ENCODE peak calls at places on chromosomes 13 and 19, in four cellular contexts. O, T, V and F are unnamed samples.

GRCh38 chr13:79988573-79988972 is 352.4 kb downstream of the SPRY2 start:
- DNase-seq in O (no peak), T (no peak), V (no peak), F (no peak)

GRCh38 chr19:11848594-11849263 is at the start of gene ZNF439:
- DNase-seq in O (peak), T (peak), V (peak), F (peak)

GRCh38 chr19:28239270-28239669 is 973.7 kb downstream of the UQCRFS1 start:
- DNase-seq in O (peak), T (no peak), V (no peak), F (peak)

GRCh38 chr13:114130131-114130707 is 2.2 kb downstream of the RASA3 start:
- DNase-seq in O (no peak), T (no peak), V (no peak), F (no peak)

GRCh38 chr13:29573190-29573589 is 22.3 kb downstream of the SLC7A1 start:
- DNase-seq in O (no peak), T (no peak), V (no peak), F (no peak)

GRCh38 chr19:39136225-39136940 is 10.8 kb downstream of the PAK4 start:
- DNase-seq in O (no peak), T (no peak), V (no peak), F (peak)

GRCh38 chr19:9721861-9722260 is 46.7 kb downstream of the ZNF846 start:
- DNase-seq in O (no peak), T (peak), V (no peak), F (peak)

GRCh38 chr19:31266731-31267130 is 82.5 kb downstream of the TSHZ3 start:
- DNase-seq in O (no peak), T (no peak), V (no peak), F (no peak)

GRCh38 chr13:41418027-41418426 is 39.3 kb upstream of the RGCC start:
- DNase-seq in O (no peak), T (no peak), V (no peak), F (no peak)

GRCh38 chr19:3614858-3615505 is 8.3 kb upstream of the TBXA2R start:
- DNase-seq in O (no peak), T (no peak), V (no peak), F (no peak)

GRCh38 chr13:47327856-47328255 is 431.0 kb upstream of the HTR2A start:
- DNase-seq in O (no peak), T (no peak), V (no peak), F (no peak)

GRCh38 chr19:3790209-3790734 is 4.1 kb upstream of the MATK start:
- DNase-seq in O (no peak), T (no peak), V (no peak), F (no peak)

GRCh38 chr13:98377635-98378378 is 199.1 kb downstream of the STK24 start:
- DNase-seq in O (no peak), T (no peak), V (no peak), F (no peak)

GRCh38 chr13:27593267-27593666 is 27.1 kb downstream of the LNX2 start:
- DNase-seq in O (no peak), T (no peak), V (no peak), F (no peak)

GRCh38 chr19:30393046-30393445 is 20.9 kb downstream of the ZNF536 start:
- DNase-seq in O (no peak), T (no peak), V (no peak), F (no peak)

GRCh38 chr13:82900453-82900852 is 981.8 kb downstream of the SLITRK1 start:
- DNase-seq in O (no peak), T (no peak), V (no peak), F (no peak)

GRCh38 chr13:40315416-40316064 is 350.9 kb downstream of the FOXO1 start:
- DNase-seq in O (no peak), T (no peak), V (no peak), F (no peak)

GRCh38 chr19:38455031-38455430 is 21.5 kb downstream of the RYR1 start:
- DNase-seq in O (no peak), T (no peak), V (peak), F (no peak)

GRCh38 chr13:111852701-111853100 is 214.2 kb upstream of the SOX1 start:
- DNase-seq in O (no peak), T (no peak), V (no peak), F (no peak)

GRCh38 chr13:45781553-45782326 is 69.8 kb downstream of the SIAH3 start:
- DNase-seq in O (no peak), T (no peak), V (no peak), F (peak)

GRCh38 chr19:6279931-6280591 is at the start of gene MLLT1:
- DNase-seq in O (peak), T (peak), V (peak), F (peak)

GRCh38 chr13:102800145-102801041 is 1.5 kb downstream of the BIVM start:
- DNase-seq in O (peak), T (no peak), V (peak), F (peak)

GRCh38 chr13:43227721-43228120 is 204.3 kb downstream of the DNAJC15 start:
- DNase-seq in O (no peak), T (no peak), V (no peak), F (no peak)

GRCh38 chr13:84439108-84439507 is 556.8 kb upstream of the SLITRK1 start:
- DNase-seq in O (no peak), T (no peak), V (no peak), F (no peak)

GRCh38 chr13:41139296-41139966 is 6.8 kb upstream of the KBTBD6 start:
- DNase-seq in O (no peak), T (no peak), V (no peak), F (no peak)

GRCh38 chr13:27896726-27897125 is 23.1 kb upstream of the PDX1 start:
- DNase-seq in O (no peak), T (no peak), V (no peak), F (no peak)

GRCh38 chr13:36904219-36904618 is 15.8 kb downstream of the SMAD9 start:
- DNase-seq in O (no peak), T (no peak), V (no peak), F (no peak)

GRCh38 chr13:107834268-107834667 is 381.1 kb downstream of the LIG4 start:
- DNase-seq in O (no peak), T (no peak), V (no peak), F (no peak)

GRCh38 chr13:62687727-62688126 is 1272.1 kb upstream of the PCDH20 start:
- DNase-seq in O (no peak), T (no peak), V (no peak), F (no peak)

GRCh38 chr13:23610966-23611486 is 40.8 kb downstream of the TNFRSF19 start:
- DNase-seq in O (no peak), T (no peak), V (no peak), F (no peak)

GRCh38 chr19:2962018-2962670 is 15.2 kb upstream of the TLE6 start:
- DNase-seq in O (peak), T (peak), V (peak), F (peak)

GRCh38 chr19:56959211-56959610 is 118.7 kb upstream of the PEG3 start:
- DNase-seq in O (no peak), T (no peak), V (no peak), F (no peak)

GRCh38 chr13:106484755-106485193 is 50.7 kb downstream of the EFNB2 start:
- DNase-seq in O (no peak), T (no peak), V (no peak), F (no peak)

GRCh38 chr19:29665215-29665825 is at the start of gene PLEKHF1:
- DNase-seq in O (peak), T (no peak), V (peak), F (peak)

GRCh38 chr19:5253403-5254110 is 87.1 kb downstream of the PTPRS start:
- DNase-seq in O (no peak), T (no peak), V (peak), F (no peak)

GRCh38 chr13:113941571-113942191 is 32.2 kb downstream of the C13orf46 start:
- DNase-seq in O (no peak), T (no peak), V (no peak), F (peak)

GRCh38 chr19:38803543-38803942 is 9.2 kb downstream of the LGALS4 start:
- DNase-seq in O (no peak), T (no peak), V (no peak), F (no peak)

GRCh38 chr13:98959775-98960325 is 18.0 kb downstream of the DOCK9 start:
- DNase-seq in O (no peak), T (no peak), V (no peak), F (no peak)

DNA sequence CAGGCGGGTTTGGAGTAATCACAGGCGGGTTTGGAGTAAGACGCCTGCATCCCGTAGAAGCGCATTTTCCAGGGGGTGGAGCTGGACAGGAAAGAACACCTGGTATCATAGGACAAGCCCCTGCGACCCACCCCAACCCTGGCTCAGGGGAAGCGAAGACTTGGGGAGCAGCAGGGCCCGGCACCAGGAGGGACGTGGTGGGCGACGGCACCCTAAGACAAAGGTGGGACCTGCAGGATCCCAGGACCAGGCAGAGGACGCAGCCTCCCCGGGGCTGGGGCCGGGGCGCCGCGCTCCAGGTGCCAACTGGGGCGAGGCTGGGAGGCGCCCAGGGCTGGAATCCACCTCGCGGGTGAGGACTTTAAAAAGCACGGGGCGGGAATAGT is 520 bp downstream of the ZNF600 start:
- DNase-seq in O (peak), T (no peak), V (no peak), F (peak)
- H3K4me3 ChIP-seq in O (peak), T (peak), V (peak), F (peak)

GRCh38 chr13:68056816-68057710 is 826.9 kb upstream of the PCDH9 start:
- DNase-seq in O (no peak), T (no peak), V (peak), F (no peak)
- TF ChIP-seq MXI1 in O (no peak), T (no peak), V (no peak), F (no peak)

GRCh38 chr13:94366677-94367076 is 112.8 kb downstream of the DCT start:
- DNase-seq in O (no peak), T (no peak), V (no peak), F (no peak)
- TF ChIP-seq REST in O (no peak), T (no peak), V (no peak), F (no peak)

GRCh38 chr19:16327911-16328823 is 3.5 kb downstream of the KLF2 start:
- DNase-seq in O (no peak), T (no peak), V (no peak), F (no peak)

GRCh38 chr19:16327501-16327900 is 2.9 kb downstream of the KLF2 start:
- DNase-seq in O (no peak), T (no peak), V (no peak), F (no peak)

GRCh38 chr19:16326401-16327130 is 1.9 kb downstream of the KLF2 start:
- DNase-seq in O (no peak), T (no peak), V (no peak), F (no peak)

GRCh38 chr19:16325671-16326400 is 1.2 kb downstream of the KLF2 start:
- DNase-seq in O (no peak), T (no peak), V (no peak), F (peak)

GRCh38 chr19:16327131-16327450 is 2.5 kb downstream of the KLF2 start:
- DNase-seq in O (no peak), T (no peak), V (no peak), F (no peak)
- H3K4me3 ChIP-seq in O (no peak), T (peak), V (no peak), F (peak)

GRCh38 chr13:104769520-104769919 is 1703.3 kb upstream of the SLC10A2 start:
- DNase-seq in O (no peak), T (no peak), V (no peak), F (no peak)

GRCh38 chr13:104779311-104779710 is 1713.1 kb upstream of the SLC10A2 start:
- DNase-seq in O (no peak), T (no peak), V (no peak), F (no peak)

GRCh38 chr13:104773775-104774174 is 1707.6 kb upstream of the SLC10A2 start:
- DNase-seq in O (no peak), T (peak), V (peak), F (peak)
- TF ChIP-seq MXI1 in O (no peak), T (no peak), V (no peak), F (no peak)

DNA sequence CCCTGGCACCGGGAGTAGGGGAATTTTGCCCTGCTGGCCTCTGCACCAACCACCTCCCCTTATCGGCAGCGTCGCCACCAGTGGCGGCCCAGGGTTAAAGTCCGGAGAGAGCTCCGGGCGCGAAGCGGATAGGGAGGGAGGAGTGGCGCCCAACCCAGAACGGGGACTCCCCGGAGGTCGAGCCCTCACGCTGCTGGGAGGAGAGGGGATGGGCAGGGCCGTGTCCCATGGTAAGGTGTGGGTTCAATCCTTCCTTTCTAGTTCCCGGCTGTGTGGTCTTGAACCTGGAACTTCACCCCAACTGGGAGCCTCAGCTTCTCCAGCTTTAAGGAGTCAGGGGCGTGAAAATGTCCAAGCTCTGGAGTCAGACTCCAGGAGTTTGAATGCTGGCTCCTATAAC is 23.3 kb upstream of the BCL3 start:
- DNase-seq in O (peak), T (no peak), V (peak), F (no peak)
- TF ChIP-seq REST in O (no peak), T (no peak), V (no peak), F (no peak)